ENCODE peak calls at places on chromosome 12, in seven cellular contexts. V, K, T, M, F, O and E are unnamed samples.

GRCh38 chr12:57131896-57132744 is 3.8 kb downstream of the LRP1 start:
- DNase-seq in M (no peak), O (peak; percentile 21), T (no peak), F (no peak), K (no peak), V (no peak), E (no peak)

GRCh38 chr12:54933381-54933780 is 51.2 kb downstream of the TESPA1 start:
- DNase-seq in K (no peak), V (peak; percentile 20), M (no peak), F (no peak), T (no peak), O (no peak), E (no peak)

GRCh38 chr12:2667716-2668440 is 126.9 kb upstream of the FKBP4 start:
- DNase-seq in O (no peak), K (no peak), M (no peak), F (no peak), V (no peak), T (no peak), E (no peak)

GRCh38 chr12:121894633-121895032 is 6.0 kb downstream of the PSMD9 start:
- DNase-seq in O (no peak), T (peak; percentile 30), F (no peak), M (no peak), K (no peak), V (peak; percentile 52), E (no peak)

GRCh38 chr12:132393991-132394949 is 64.9 kb upstream of the GALNT9 start:
- DNase-seq in K (no peak), O (no peak), F (no peak), V (no peak), T (peak; percentile 37), M (no peak), E (no peak)

GRCh38 chr12:124524231-124524925 is 43.0 kb downstream of the NCOR2 start:
- DNase-seq in O (no peak), F (peak; percentile 95), K (no peak), T (no peak), M (no peak), V (peak; percentile 87), E (no peak)

GRCh38 chr12:128783129-128783574 is 40.6 kb downstream of the SLC15A4 start:
- DNase-seq in O (no peak), F (peak; percentile 68), V (peak; percentile 41), K (no peak), M (no peak), T (no peak), E (no peak)

GRCh38 chr12:111405856-111406473 is at the start of gene SH2B3:
- DNase-seq in V (peak; percentile 48), F (no peak), T (peak; percentile 57), M (peak; percentile 79), O (peak; percentile 47), K (no peak), E (no peak)

GRCh38 chr12:22318122-22318737 is 16.3 kb downstream of the ST8SIA1 start:
- DNase-seq in V (peak; percentile 28), O (no peak), F (peak; percentile 52), T (no peak), M (no peak), K (no peak), E (no peak)

GRCh38 chr12:10027311-10028099 is 3.0 kb upstream of the CLEC9A start:
- DNase-seq in T (peak; percentile 11), O (no peak), F (peak; percentile 56), V (peak; percentile 13), M (no peak), K (no peak), E (no peak)

GRCh38 chr12:75981247-75981646 is 50.3 kb downstream of the PHLDA1 start:
- DNase-seq in K (no peak), V (no peak), O (no peak), T (no peak), M (no peak), F (no peak), E (no peak)